ENCODE peak calls at places on chromosomes 4 and X, in nine cellular contexts. T is astrocyte of the spinal cord; L is fibroblast of lung; U is neural progenitor cell; P is mammary epithelial cell; O is effector memory CD4-positive, alpha-beta T cell; E is effector CD4-positive, alpha-beta T cell; W is nucleus accumbens; Y is COR-L47. B is an unnamed sample.

GRCh38 chr4:142881331-142881730 is 35.2 kb upstream of the INPP4B start:
- DNase-seq in Y (no peak), O (no peak), T (no peak), P (no peak), L (no peak), W (no peak), U (no peak), E (no peak), B (no peak)

GRCh38 chr4:133997440-133997839 is 204.1 kb downstream of the PABPC4L start:
- DNase-seq in Y (no peak), U (no peak), O (no peak), W (no peak), L (peak; percentile 0), T (peak; percentile 36), P (no peak), E (no peak), B (no peak)

GRCh38 chrX:78042601-78043000 is 61.4 kb upstream of the PGK1 start:
- DNase-seq in O (no peak), L (no peak), P (no peak), E (no peak), Y (no peak), U (no peak), W (no peak), T (no peak), B (no peak)

GRCh38 chrX:49106930-49107329 is 16.6 kb downstream of the GPKOW start:
- DNase-seq in E (no peak), Y (no peak), P (no peak), T (peak; percentile 39), O (no peak), W (peak; percentile 42), U (peak; percentile 47), L (peak; percentile 46), B (no peak)

GRCh38 chr4:55397521-55398321 is 2.0 kb downstream of the TMEM165 start:
- DNase-seq in W (no peak), O (no peak), Y (no peak), L (peak; percentile 84), E (no peak), T (peak; percentile 45), U (peak; percentile 21), P (peak; percentile 86), B (no peak)

GRCh38 chr4:163681208-163681821 is 186.8 kb downstream of the TMA16 start:
- DNase-seq in T (peak; percentile 29), W (no peak), L (peak; percentile 57), O (no peak), P (no peak), U (peak; percentile 78), E (peak; percentile 24), Y (peak; percentile 69), B (no peak)

GRCh38 chr4:11898796-11899195 is 470.1 kb upstream of the HS3ST1 start:
- DNase-seq in U (no peak), O (no peak), E (no peak), L (no peak), W (no peak), P (no peak), Y (no peak), T (no peak), B (no peak)

GRCh38 chr4:8507251-8507570 is 66.6 kb downstream of the TRMT44 start:
- DNase-seq in U (no peak), Y (no peak), L (no peak), O (no peak), E (no peak), W (no peak), P (no peak), T (peak; percentile 47), B (no peak)

GRCh38 chr4:4420421-4420820 is 33.5 kb downstream of the NSG1 start:
- DNase-seq in O (no peak), L (no peak), Y (no peak), T (no peak), E (no peak), W (no peak), U (no peak), P (no peak), B (no peak)

GRCh38 chr4:14254252-14254651 is 626.7 kb upstream of the BOD1L1 start:
- DNase-seq in Y (peak; percentile 23), U (peak; percentile 39), E (no peak), L (peak; percentile 10), O (no peak), P (peak; percentile 46), W (peak; percentile 23), T (peak; percentile 17), B (no peak)

GRCh38 chr4:83629945-83630684 is 94.2 kb downstream of the GPAT3 start:
- DNase-seq in Y (no peak), E (no peak), P (peak; percentile 57), T (peak; percentile 30), L (peak; percentile 68), U (no peak), O (no peak), W (no peak), B (no peak)

GRCh38 chr4:159283697-159284492 is 181.0 kb downstream of the RAPGEF2 start:
- DNase-seq in Y (no peak), L (peak; percentile 75), E (no peak), U (no peak), T (peak; percentile 83), W (no peak), O (no peak), P (peak; percentile 37), B (no peak)

B was measured in anterior cingulate cortex.